ENCODE peak calls at places on chromosomes 2 and 18, in nine cellular contexts. H is iris pigment epithelial cell; F is left ventricle myocardium inferior; T is hippocampal formation; B is M059J; M is stimulated activated CD4-positive, alpha-beta T cell treated with anti-CD3 and anti-CD28 coated beads, Interleukin-15, amount 100 ng/mL, for 1 hour; C is CD4-positive, alpha-beta T cell; K is NCI-H345; G is AG09319. J is an unnamed sample.
A peak's percentile ranks its signal among the peaks of the same experiment; 100 is the strongest.

GRCh38 chr2:137155351-137156104 is 390.2 kb downstream of the THSD7B start:
- DNase-seq in H (peak; percentile 75), F (no peak), T (no peak), B (peak; percentile 22), M (no peak), C (no peak), K (no peak), G (no peak), J (no peak)

GRCh38 chr2:130836501-130837174 is at the start of gene ARHGEF4:
- DNase-seq in H (no peak), F (no peak), T (no peak), B (no peak), M (no peak), C (no peak), K (peak; percentile 45), G (no peak), J (peak; percentile 77)

GRCh38 chr2:156321243-156321904 is 11.1 kb downstream of the NR4A2 start:
- DNase-seq in H (no peak), F (no peak), T (no peak), B (no peak), M (no peak), C (no peak), K (no peak), G (no peak), J (no peak)

GRCh38 chr2:24123212-24124002 is at the start of the genes FAM228B and PFN4:
- DNase-seq in H (peak; percentile 87), F (peak; percentile 92), T (peak; percentile 80), B (peak; percentile 83), M (peak; percentile 11), C (peak; percentile 18), K (peak; percentile 90), G (peak; percentile 56), J (peak; percentile 88)

GRCh38 chr2:156563994-156564753 is 128.0 kb downstream of the GPD2 start:
- DNase-seq in H (no peak), F (no peak), T (no peak), B (peak; percentile 6), M (no peak), C (no peak), K (no peak), G (no peak), J (no peak)

GRCh38 chr2:8803658-8804379 is 33.6 kb downstream of the KIDINS220 start:
- DNase-seq in H (peak; percentile 98), F (no peak), T (no peak), B (peak; percentile 89), M (no peak), C (no peak), K (peak; percentile 7), G (peak; percentile 46), J (no peak)

GRCh38 chr2:126558029-126558428 is 97.9 kb upstream of the GYPC start:
- DNase-seq in H (no peak), F (no peak), T (no peak), B (no peak), M (no peak), C (no peak), K (no peak), G (no peak), J (no peak)

GRCh38 chr18:32576296-32576916 is 105.7 kb upstream of the GAREM1 start:
- DNase-seq in H (peak; percentile 30), F (no peak), T (peak; percentile 60), B (no peak), M (no peak), C (no peak), K (no peak), G (no peak), J (peak; percentile 8)

GRCh38 chr2:148756292-148756975 is 111.9 kb downstream of the EPC2 start:
- DNase-seq in H (peak; percentile 84), F (no peak), T (no peak), B (no peak), M (no peak), C (no peak), K (no peak), G (no peak), J (no peak)

GRCh38 chr18:48263913-48264506 is 145.2 kb downstream of the ZBTB7C start:
- DNase-seq in H (no peak), F (no peak), T (no peak), B (peak; percentile 53), M (no peak), C (no peak), K (no peak), G (no peak), J (peak; percentile 34)

GRCh38 chr2:60321816-60322215 is 231.6 kb downstream of the BCL11A start:
- DNase-seq in H (no peak), F (no peak), T (no peak), B (no peak), M (no peak), C (no peak), K (no peak), G (no peak), J (no peak)

GRCh38 chr2:189849550-189849949 is 65.3 kb downstream of the PMS1 start:
- DNase-seq in H (no peak), F (no peak), T (no peak), B (no peak), M (no peak), C (no peak), K (no peak), G (no peak), J (no peak)

GRCh38 chr2:133641942-133642341 is 73.7 kb upstream of the NCKAP5 start:
- DNase-seq in H (no peak), F (no peak), T (no peak), B (no peak), M (no peak), C (no peak), K (no peak), G (no peak), J (no peak)

J was measured in NCI-H2227 treated with DMSO at 0.1 percent for 48 hours.